ENCODE peak calls at places on chromosomes 3 and 15, in five cellular contexts. O, P, J, M and H are unnamed samples.

GRCh38 chr3:17044844-17045243 is 160.1 kb downstream of the PLCL2 start:
- DNase-seq in O (no peak), P (no peak), J (no peak), M (peak; percentile 42), H (no peak)

GRCh38 chr15:40776537-40777141 is 6.9 kb downstream of the C15orf62 start:
- DNase-seq in O (no peak), P (peak; percentile 93), J (peak; percentile 86), M (no peak), H (peak; percentile 50)

GRCh38 chr3:123687286-123687685 is 102.4 kb upstream of the HACD2 start:
- DNase-seq in O (peak; percentile 42), P (no peak), J (no peak), M (no peak), H (peak; percentile 45)

GRCh38 chr3:187568171-187568570 is 102.0 kb downstream of the SST start:
- DNase-seq in O (no peak), P (no peak), J (no peak), M (no peak), H (no peak)

GRCh38 chr3:79461129-79461792 is 306.5 kb downstream of the ROBO1 start:
- DNase-seq in O (no peak), P (no peak), J (no peak), M (no peak), H (no peak)

GRCh38 chr3:59563072-59563605 is 513.3 kb upstream of the CFAP20DC start:
- DNase-seq in O (no peak), P (no peak), J (no peak), M (no peak), H (no peak)

GRCh38 chr3:14216257-14217048 is 37.8 kb downstream of the LSM3 start:
- DNase-seq in O (no peak), P (no peak), J (no peak), M (no peak), H (peak; percentile 26)

GRCh38 chr15:99268431-99268830 is 17.1 kb downstream of the LRRC28 start:
- DNase-seq in O (no peak), P (no peak), J (no peak), M (no peak), H (no peak)

GRCh38 chr3:44680921-44681455 is 31.5 kb upstream of the ZNF502 start:
- DNase-seq in O (no peak), P (no peak), J (no peak), M (no peak), H (no peak)

GRCh38 chr3:69998759-69999158 is 774 bp upstream of the SAMMSON start:
- DNase-seq in O (no peak), P (no peak), J (no peak), M (no peak), H (no peak)

GRCh38 chr3:127699098-127699945 is 26.6 kb downstream of the ABTB1 start:
- DNase-seq in O (no peak), P (no peak), J (peak; percentile 30), M (no peak), H (no peak)

GRCh38 chr3:5136619-5137429 is 14.7 kb downstream of the ARL8B start:
- DNase-seq in O (no peak), P (no peak), J (no peak), M (peak; percentile 53), H (peak; percentile 37)

GRCh38 chr3:174325834-174326705 is 533.1 kb upstream of the NAALADL2 start:
- DNase-seq in O (no peak), P (no peak), J (no peak), M (no peak), H (peak; percentile 39)

GRCh38 chr3:125054436-125055164 is 1.2 kb downstream of the HEG1 start:
- DNase-seq in O (no peak), P (no peak), J (no peak), M (peak; percentile 45), H (peak; percentile 67)

GRCh38 chr3:154898398-154898797 is 181.7 kb upstream of the MME start:
- DNase-seq in O (no peak), P (no peak), J (no peak), M (no peak), H (peak; percentile 57)

GRCh38 chr3:95272791-95273190 is 1209.9 kb downstream of the NSUN3 start:
- DNase-seq in O (no peak), P (no peak), J (no peak), M (no peak), H (no peak)

GRCh38 chr3:52892625-52893311 is 4.6 kb downstream of the STIMATE start:
- DNase-seq in O (no peak), P (no peak), J (no peak), M (peak; percentile 61), H (peak; percentile 24)

GRCh38 chr15:51075364-51075763 is 19.3 kb downstream of the TNFAIP8L3 start:
- DNase-seq in O (no peak), P (peak; percentile 61), J (no peak), M (no peak), H (no peak)

DNA sequence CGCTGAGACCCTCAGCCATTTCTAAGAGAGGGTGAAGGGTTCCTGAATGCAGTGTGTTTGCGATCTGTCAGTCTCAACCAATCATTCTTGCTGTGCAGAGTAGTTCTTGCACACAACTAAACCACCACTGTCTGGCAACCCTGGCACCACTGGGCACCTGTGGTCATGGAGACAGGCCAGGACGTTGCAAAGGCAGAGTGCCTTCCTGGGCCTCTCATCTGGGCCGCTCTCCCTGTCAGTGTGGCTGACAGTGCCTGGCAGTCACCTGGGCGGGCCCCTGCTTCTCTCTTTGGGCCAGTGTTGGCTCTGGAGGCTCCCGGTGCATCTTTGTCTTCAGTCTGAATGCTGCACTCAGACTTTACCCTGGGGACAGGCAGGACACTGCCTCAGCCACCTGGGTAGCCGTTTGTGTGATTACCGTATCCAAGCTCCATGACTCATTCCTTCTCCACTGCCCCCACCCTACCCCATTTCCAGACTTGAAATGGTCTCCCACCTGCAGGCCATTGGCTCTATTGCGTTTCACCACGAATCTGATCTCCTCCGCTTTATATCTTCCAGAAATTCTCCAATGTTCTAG is 104.6 kb upstream of the KLF13 start:
- DNase-seq in O (no peak), P (no peak), J (no peak), M (no peak), H (no peak)
- TF ChIP-seq CTCF in O (no peak), P (no peak), J (no peak), M (no peak), H (no peak)

DNA sequence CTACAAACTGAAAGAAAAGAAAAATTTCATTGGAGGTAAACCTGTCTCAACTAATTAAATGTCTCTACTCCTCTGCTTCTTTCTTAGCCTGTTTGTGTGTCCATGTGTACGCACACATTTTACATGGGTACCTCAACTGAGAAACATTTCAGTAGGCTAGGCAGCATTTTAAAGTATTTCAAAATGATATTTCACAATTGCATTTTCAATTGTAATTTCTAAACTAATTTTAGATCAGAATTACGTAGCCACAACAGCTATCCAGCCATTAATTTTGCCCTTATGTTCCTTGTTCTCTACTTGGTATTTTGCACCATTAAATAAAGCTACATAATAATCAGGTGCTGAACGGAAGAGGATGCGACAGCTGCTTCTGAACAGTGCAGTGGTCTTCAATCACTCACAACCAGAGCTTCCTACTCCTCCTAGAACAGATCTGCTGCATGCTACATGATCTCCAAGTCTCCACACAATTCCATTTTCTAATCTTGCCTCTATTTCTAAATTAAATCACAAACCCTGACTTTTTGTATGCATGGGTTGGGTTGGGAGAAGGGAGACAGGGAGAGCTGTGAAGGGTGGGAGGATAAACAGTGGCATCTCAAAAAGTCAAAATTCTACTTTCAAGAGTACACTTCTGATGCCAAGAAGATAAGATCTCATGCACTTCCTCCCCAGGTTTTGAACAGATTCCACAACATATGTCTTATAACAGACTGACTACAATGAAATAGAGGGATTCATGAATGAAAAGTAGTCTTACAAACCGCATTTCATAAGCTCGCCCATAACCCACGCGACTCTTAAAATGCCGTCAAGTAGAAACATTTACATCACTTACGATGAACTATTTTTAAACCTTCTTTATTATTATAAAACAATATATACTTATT is 57.4 kb downstream of the CHSY1 start:
- DNase-seq in O (no peak), P (no peak), J (no peak), M (no peak), H (no peak)
- H3K4me3 ChIP-seq in O (no peak overlapping the region), P (no peak overlapping the region), J (peak overlapping the region; percentile 15), M (no peak overlapping the region), H (no peak overlapping the region)

GRCh38 chr3:138941259-138941885 is 5.6 kb downstream of the FOXL2 start:
- DNase-seq in O (peak; percentile 79), P (no peak), J (no peak), M (no peak), H (peak; percentile 60)
- TF ChIP-seq CTCF in O (peak; percentile 51), P (no peak), J (peak; percentile 40), M (peak; percentile 72), H (peak; percentile 67)

DNA sequence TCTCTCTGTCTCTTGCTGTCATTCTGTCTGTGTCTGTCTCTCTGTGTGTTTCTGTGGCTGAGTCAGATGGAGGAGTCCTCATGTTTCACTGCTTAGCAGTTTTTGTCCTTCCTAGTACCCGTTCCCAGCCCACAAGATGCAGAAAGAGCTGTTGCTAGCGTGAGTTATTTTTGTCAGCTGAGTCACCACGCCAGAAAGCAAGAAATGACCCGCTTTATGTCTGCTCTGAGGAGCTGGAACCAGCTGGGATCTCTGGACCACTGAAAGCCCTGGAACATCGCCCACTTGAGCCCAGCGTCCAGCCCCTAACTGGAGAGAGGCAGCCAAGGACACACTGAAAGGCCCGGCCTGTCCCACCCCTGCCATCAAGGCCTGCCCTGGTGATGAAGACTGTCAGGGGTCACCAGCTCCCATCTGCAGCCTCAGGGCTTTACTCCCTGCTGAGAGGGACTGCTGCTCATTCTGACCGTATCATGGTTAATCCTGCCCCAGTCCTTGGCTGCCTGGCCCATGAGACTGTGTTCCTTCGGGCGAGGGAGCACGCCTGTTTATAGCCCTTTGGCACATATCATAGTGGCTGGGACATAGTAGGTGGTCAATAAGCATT is 101.7 kb upstream of the TPM1 start:
- DNase-seq in O (peak; percentile 82), P (no peak), J (no peak), M (peak; percentile 24), H (peak; percentile 93)
- H3K4me3 ChIP-seq in O (no peak overlapping the region), P (no peak overlapping the region), J (no peak overlapping the region), M (no peak overlapping the region), H (peak overlapping the region; percentile 16)

DNA sequence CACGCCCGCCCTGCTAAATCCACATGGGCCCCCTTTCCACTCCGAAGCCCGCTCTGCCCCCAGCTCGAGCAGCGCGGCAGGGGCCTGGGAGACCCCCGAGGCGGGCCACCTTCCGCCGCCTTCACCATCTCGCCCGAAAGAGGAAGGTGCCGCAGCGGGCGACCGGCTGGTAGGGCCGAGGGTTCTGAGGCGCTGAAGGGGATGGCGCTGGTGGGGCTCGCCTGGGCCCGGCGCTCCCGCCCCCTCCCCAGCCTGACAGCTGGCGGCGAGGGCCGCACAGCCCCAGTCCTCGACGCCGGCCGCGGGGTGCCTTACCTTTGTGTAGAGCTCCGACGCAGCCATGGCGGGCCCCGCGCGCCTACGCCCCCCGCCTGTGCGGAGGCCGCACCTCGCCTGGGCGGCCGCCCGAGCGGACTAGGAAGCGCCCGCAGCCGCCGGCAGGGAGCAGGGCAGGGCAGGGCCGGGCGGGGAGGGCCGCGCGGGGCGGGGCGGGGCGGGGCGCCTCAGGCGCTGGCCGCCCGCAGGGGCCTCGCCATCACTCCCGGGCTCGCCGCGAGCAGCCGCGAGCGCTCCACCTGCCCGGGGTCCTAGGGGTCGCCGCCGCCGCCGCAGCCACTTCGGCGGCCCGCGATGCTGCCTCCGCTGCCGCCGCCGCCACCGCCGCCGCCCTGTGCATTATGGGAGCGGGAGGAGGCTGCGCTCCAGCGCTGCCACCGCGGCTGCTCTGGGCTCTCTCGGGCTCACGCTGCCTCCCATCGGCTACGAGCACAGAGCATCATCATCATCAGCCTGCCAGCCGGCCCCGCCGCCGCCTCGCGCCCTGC is at the start of gene MYO5A:
- DNase-seq in O (peak; percentile 57), P (peak; percentile 63), J (peak; percentile 88), M (peak; percentile 35), H (peak; percentile 68)
- TF ChIP-seq CTCF in O (peak; percentile 12), P (no peak), J (no peak), M (no peak), H (no peak)